ENCODE peak calls at places on chromosomes 7 and 10, in five cellular contexts. R is natural killer cell; F is activated naive CD8-positive, alpha-beta T cell treated with anti-CD3 and anti-CD28 coated beads for 36 hours; Q is HFFc6; S is NCI-H510A. O is an unnamed sample.

GRCh38 chr7:151207796-151208195 is 2.5 kb downstream of the H2BK1 start:
- DNase-seq in S (no peak), R (no peak), F (no peak), Q (no peak), O (no peak)

GRCh38 chr10:119316729-119317097 is 109.3 kb downstream of the GRK5 start:
- DNase-seq in S (no peak), R (no peak), F (no peak), Q (peak; percentile 78), O (no peak)

GRCh38 chr10:21166557-21167287 is 269.6 kb upstream of the NEBL start:
- DNase-seq in Q (no peak), S (peak; percentile 19), R (no peak), F (no peak), O (no peak)

GRCh38 chr7:48179631-48180030 is 8.4 kb downstream of the ABCA13 start:
- DNase-seq in F (no peak), S (no peak), R (no peak), Q (no peak), O (no peak)

GRCh38 chr7:106284516-106285050 is at the start of gene NAMPT:
- DNase-seq in S (peak; percentile 24), R (no peak), Q (no peak), F (peak; percentile 64), O (no peak)

GRCh38 chr7:111887734-111888133 is 318.5 kb downstream of the DOCK4 start:
- DNase-seq in F (no peak), R (no peak), S (no peak), Q (no peak), O (no peak)

GRCh38 chr10:133039107-133039822 is 48.5 kb upstream of the ADGRA1 start:
- DNase-seq in S (no peak), R (no peak), F (no peak), Q (no peak), O (no peak)

GRCh38 chr7:2758673-2759603 is 70.9 kb downstream of the AMZ1 start:
- DNase-seq in F (no peak), S (no peak), Q (no peak), R (no peak), O (no peak)

GRCh38 chr7:4549681-4550080 is 132.4 kb upstream of the FOXK1 start:
- DNase-seq in S (no peak), R (no peak), F (no peak), Q (no peak), O (no peak)

GRCh38 chr10:32263300-32263699 is 83.7 kb downstream of the EPC1 start:
- DNase-seq in R (no peak), Q (peak; percentile 7), S (no peak), F (no peak), O (no peak)

GRCh38 chr7:4343272-4344000 is 338.7 kb upstream of the FOXK1 start:
- DNase-seq in S (no peak), Q (no peak), R (no peak), F (no peak), O (no peak)

GRCh38 chr7:12401538-12402364 is 1.9 kb downstream of the VWDE start:
- DNase-seq in S (no peak), F (no peak), R (no peak), Q (no peak), O (no peak)

GRCh38 chr7:45084336-45084735 is 4.4 kb downstream of the NACAD start:
- DNase-seq in F (no peak), S (no peak), Q (no peak), R (no peak), O (no peak)

GRCh38 chr7:35454575-35455385 is 200.9 kb upstream of the TBX20 start:
- DNase-seq in Q (no peak), R (no peak), F (no peak), S (no peak), O (no peak)

GRCh38 chr7:84207025-84207424 is 12.4 kb upstream of the SEMA3A start:
- DNase-seq in F (no peak), R (no peak), Q (no peak), S (no peak), O (no peak)

GRCh38 chr10:119205926-119206602 is 1.3 kb upstream of the GRK5 start:
- DNase-seq in F (peak; percentile 52), Q (no peak), S (no peak), R (peak; percentile 23), O (no peak)

GRCh38 chr10:123636598-123637325 is 29.4 kb upstream of the GPR26 start:
- DNase-seq in Q (no peak), F (no peak), R (no peak), S (no peak), O (no peak)

GRCh38 chr10:132370426-132371340 is 26.3 kb upstream of the PWWP2B start:
- DNase-seq in Q (no peak), F (no peak), S (no peak), R (no peak), O (no peak)

GRCh38 chr10:7671121-7671520 is 4.4 kb upstream of the ITIH5 start:
- DNase-seq in F (no peak), Q (no peak), S (no peak), R (no peak), O (no peak)

GRCh38 chr10:12130237-12130872 is 878 bp downstream of the SEC61A2 start:
- DNase-seq in Q (peak; percentile 69), S (no peak), F (peak; percentile 45), R (no peak), O (no peak)

GRCh38 chr10:124614003-124614659 is 130.0 kb downstream of the FAM53B start:
- DNase-seq in F (peak; percentile 78), R (no peak), Q (no peak), S (no peak), O (no peak)

GRCh38 chr10:63143984-63144383 is 10.9 kb downstream of the NRBF2 start:
- DNase-seq in Q (no peak), S (no peak), F (no peak), R (no peak), O (no peak)

GRCh38 chr7:30159698-30160143 is 24.9 kb downstream of the MTURN start:
- DNase-seq in S (peak; percentile 37), Q (peak; percentile 32), R (no peak), F (peak; percentile 27), O (no peak)

GRCh38 chr10:50614444-50615137 is 9.2 kb downstream of the SGMS1 start:
- DNase-seq in R (no peak), F (peak; percentile 22), S (peak; percentile 35), Q (no peak), O (peak; percentile 19)